ENCODE peak calls at places on chromosomes 7 and 10, in four cellular contexts. N, F, G and P are unnamed samples. For H3K27me3 and H3K4me1, the result is how much of the 10 kb centered on the place peaks cover.

GRCh38 chr10:2949948-2950354 is 117.4 kb upstream of the PFKP start:
- DNase-seq in N (no peak), F (no peak), G (peak), P (no peak)

GRCh38 chr7:43362652-43363428 is 220.1 kb upstream of the STK17A start:
- DNase-seq in N (peak), F (no peak), G (peak), P (no peak)

GRCh38 chr7:117982071-117983055 is 109.1 kb upstream of the CTTNBP2 start:
- DNase-seq in N (no peak), F (no peak), G (no peak), P (no peak)

GRCh38 chr7:100890640-100891521 is 1.4 kb upstream of the UFSP1 start:
- DNase-seq in N (no peak), F (no peak), G (no peak), P (no peak)

GRCh38 chr10:127196955-127197432 is 603 bp upstream of the INSYN2A start:
- DNase-seq in N (no peak), F (no peak), G (no peak), P (no peak)

GRCh38 chr7:41754046-41754445 is 51.2 kb upstream of the INHBA start:
- DNase-seq in N (no peak), F (no peak), G (peak), P (no peak)

GRCh38 chr7:18469332-18469731 is 26.2 kb upstream of the HDAC9 start:
- DNase-seq in N (no peak), F (no peak), G (no peak), P (no peak)

GRCh38 chr10:125012851-125013528 is 71.1 kb downstream of the ZRANB1 start:
- DNase-seq in N (no peak), F (no peak), G (no peak), P (no peak)

GRCh38 chr10:43039629-43040481 is 37.0 kb upstream of the RET start:
- DNase-seq in N (no peak), F (no peak), G (no peak), P (no peak)

GRCh38 chr7:67301667-67302066 is 305.0 kb downstream of the TYW1 start:
- DNase-seq in N (no peak), F (no peak), G (no peak), P (no peak)

DNA sequence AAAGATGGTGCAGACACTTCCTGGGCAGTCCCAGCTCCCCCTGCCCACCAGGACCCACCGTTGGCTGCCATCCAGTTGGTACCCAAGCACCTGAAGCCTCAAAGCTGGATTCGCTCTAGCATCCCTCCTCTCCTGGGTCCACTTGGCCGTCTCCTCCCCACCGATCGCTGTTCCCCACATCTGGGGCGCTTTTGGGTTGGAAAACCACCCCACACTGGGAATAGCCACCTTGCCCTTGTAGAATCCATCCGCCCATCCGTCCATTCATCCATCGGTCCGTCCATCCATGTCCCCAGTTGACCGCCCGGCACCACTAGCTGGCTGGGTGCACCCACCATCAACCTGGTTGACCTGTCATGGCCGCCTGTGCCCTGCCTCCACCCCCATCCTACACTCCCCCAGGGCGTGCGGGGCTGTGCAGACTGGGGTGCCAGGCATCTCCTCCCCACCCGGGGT is 14.5 kb upstream of the LIMK1 start:
- DNase-seq in N (no peak), F (no peak), G (no peak), P (no peak)
- H3K27me3 ChIP-seq in N (under half), F (under half), G (under half), P (under half)

GRCh38 chr10:74145133-74145532 is 5.5 kb downstream of the AP3M1 start:
- DNase-seq in N (no peak), F (no peak), G (peak), P (no peak)
- H3K4me1 ChIP-seq in N (under half), F (under half), G (under half), P (under half)

GRCh38 chr10:5862360-5862929 is 27.2 kb downstream of the ANKRD16 start:
- DNase-seq in N (no peak), F (no peak), G (no peak), P (no peak)
- H3K4me3 ChIP-seq in N (no peak), F (no peak), G (no peak), P (no peak)

GRCh38 chr7:45211958-45212357 is 54.4 kb downstream of the RAMP3 start:
- DNase-seq in N (no peak), F (no peak), G (no peak), P (no peak)
- H3K27me3 ChIP-seq in N (under half), F (under half), G (half or more), P (under half)

GRCh38 chr10:44984671-44985101 is 6.1 kb upstream of the DEPP1 start:
- DNase-seq in N (no peak), F (no peak), G (no peak), P (no peak)
- H3K4me1 ChIP-seq in N (under half), F (half or more), G (under half), P (under half)